ENCODE peak calls at places on chromosomes 11 and 22, in nine cellular contexts. One of them, this sample, is unnamed.

GRCh38 chr11:108220721-108221346 is 1.6 kb downstream of the NPAT start:
- DNase-seq in SHP77: no peak
- DNase-seq in nephron progenitor cell: no peak
- DNase-seq in stimulated activated CD4-positive, alpha-beta T cell treated with anti-CD3 and anti-CD28 coated beads, TNF-alpha, amount 100 ng/mL, for 4 hours: no peak
- DNase-seq in T follicular helper cell: no peak
- DNase-seq in EH: peak
- DNase-seq in activated CD4-positive, CD25-positive, alpha-beta regulatory T cell: no peak
- DNase-seq in activated effector memory CD4-positive, alpha-beta T cell treated with anti-CD3 and anti-CD28 coated beads, Interleukin-2, amount 50 U/mL, for 16 hours: no peak
- DNase-seq in NCI-H774: no peak
- DNase-seq in this sample: no peak

GRCh38 chr11:77656362-77656761 is 18.8 kb upstream of the CLNS1A start:
- DNase-seq in SHP77: no peak
- DNase-seq in nephron progenitor cell: no peak
- DNase-seq in stimulated activated CD4-positive, alpha-beta T cell treated with anti-CD3 and anti-CD28 coated beads, TNF-alpha, amount 100 ng/mL, for 4 hours: no peak
- DNase-seq in T follicular helper cell: no peak
- DNase-seq in EH: no peak
- DNase-seq in activated CD4-positive, CD25-positive, alpha-beta regulatory T cell: no peak
- DNase-seq in activated effector memory CD4-positive, alpha-beta T cell treated with anti-CD3 and anti-CD28 coated beads, Interleukin-2, amount 50 U/mL, for 16 hours: no peak
- DNase-seq in NCI-H774: no peak
- DNase-seq in this sample: no peak

GRCh38 chr11:133650082-133650481 is 117.8 kb upstream of the OPCML start:
- DNase-seq in SHP77: no peak
- DNase-seq in nephron progenitor cell: no peak
- DNase-seq in stimulated activated CD4-positive, alpha-beta T cell treated with anti-CD3 and anti-CD28 coated beads, TNF-alpha, amount 100 ng/mL, for 4 hours: no peak
- DNase-seq in T follicular helper cell: no peak
- DNase-seq in EH: no peak
- DNase-seq in activated CD4-positive, CD25-positive, alpha-beta regulatory T cell: no peak
- DNase-seq in activated effector memory CD4-positive, alpha-beta T cell treated with anti-CD3 and anti-CD28 coated beads, Interleukin-2, amount 50 U/mL, for 16 hours: no peak
- DNase-seq in NCI-H774: no peak
- DNase-seq in this sample: no peak

GRCh38 chr22:21447694-21448402 is 19.3 kb upstream of the TMEM191C start:
- DNase-seq in SHP77: no peak
- DNase-seq in nephron progenitor cell: no peak
- DNase-seq in stimulated activated CD4-positive, alpha-beta T cell treated with anti-CD3 and anti-CD28 coated beads, TNF-alpha, amount 100 ng/mL, for 4 hours: no peak
- DNase-seq in T follicular helper cell: no peak
- DNase-seq in EH: no peak
- DNase-seq in activated CD4-positive, CD25-positive, alpha-beta regulatory T cell: no peak
- DNase-seq in activated effector memory CD4-positive, alpha-beta T cell treated with anti-CD3 and anti-CD28 coated beads, Interleukin-2, amount 50 U/mL, for 16 hours: peak
- DNase-seq in NCI-H774: no peak
- DNase-seq in this sample: peak

GRCh38 chr11:9574556-9574805 is 1.0 kb downstream of the WEE1 start:
- DNase-seq in SHP77: no peak
- DNase-seq in nephron progenitor cell: peak
- DNase-seq in stimulated activated CD4-positive, alpha-beta T cell treated with anti-CD3 and anti-CD28 coated beads, TNF-alpha, amount 100 ng/mL, for 4 hours: peak
- DNase-seq in T follicular helper cell: no peak
- DNase-seq in EH: peak
- DNase-seq in activated CD4-positive, CD25-positive, alpha-beta regulatory T cell: no peak
- DNase-seq in activated effector memory CD4-positive, alpha-beta T cell treated with anti-CD3 and anti-CD28 coated beads, Interleukin-2, amount 50 U/mL, for 16 hours: peak
- DNase-seq in NCI-H774: no peak
- DNase-seq in this sample: peak

GRCh38 chr11:121763526-121763925 is 310.8 kb upstream of the SORL1-AS1 start:
- DNase-seq in SHP77: no peak
- DNase-seq in nephron progenitor cell: no peak
- DNase-seq in stimulated activated CD4-positive, alpha-beta T cell treated with anti-CD3 and anti-CD28 coated beads, TNF-alpha, amount 100 ng/mL, for 4 hours: no peak
- DNase-seq in T follicular helper cell: no peak
- DNase-seq in EH: no peak
- DNase-seq in activated CD4-positive, CD25-positive, alpha-beta regulatory T cell: no peak
- DNase-seq in activated effector memory CD4-positive, alpha-beta T cell treated with anti-CD3 and anti-CD28 coated beads, Interleukin-2, amount 50 U/mL, for 16 hours: no peak
- DNase-seq in NCI-H774: no peak
- DNase-seq in this sample: no peak

GRCh38 chr11:117502285-117502856 is 174.7 kb downstream of the CEP164 start:
- DNase-seq in SHP77: no peak
- DNase-seq in nephron progenitor cell: no peak
- DNase-seq in stimulated activated CD4-positive, alpha-beta T cell treated with anti-CD3 and anti-CD28 coated beads, TNF-alpha, amount 100 ng/mL, for 4 hours: no peak
- DNase-seq in T follicular helper cell: no peak
- DNase-seq in EH: no peak
- DNase-seq in activated CD4-positive, CD25-positive, alpha-beta regulatory T cell: no peak
- DNase-seq in activated effector memory CD4-positive, alpha-beta T cell treated with anti-CD3 and anti-CD28 coated beads, Interleukin-2, amount 50 U/mL, for 16 hours: no peak
- DNase-seq in NCI-H774: no peak
- DNase-seq in this sample: no peak

GRCh38 chr11:104332110-104332509 is 168.2 kb upstream of the PDGFD start:
- DNase-seq in SHP77: no peak
- DNase-seq in nephron progenitor cell: peak
- DNase-seq in stimulated activated CD4-positive, alpha-beta T cell treated with anti-CD3 and anti-CD28 coated beads, TNF-alpha, amount 100 ng/mL, for 4 hours: no peak
- DNase-seq in T follicular helper cell: no peak
- DNase-seq in EH: no peak
- DNase-seq in activated CD4-positive, CD25-positive, alpha-beta regulatory T cell: no peak
- DNase-seq in activated effector memory CD4-positive, alpha-beta T cell treated with anti-CD3 and anti-CD28 coated beads, Interleukin-2, amount 50 U/mL, for 16 hours: no peak
- DNase-seq in NCI-H774: no peak
- DNase-seq in this sample: no peak

GRCh38 chr11:133202816-133203215 is 329.5 kb downstream of the OPCML start:
- DNase-seq in SHP77: no peak
- DNase-seq in nephron progenitor cell: no peak
- DNase-seq in stimulated activated CD4-positive, alpha-beta T cell treated with anti-CD3 and anti-CD28 coated beads, TNF-alpha, amount 100 ng/mL, for 4 hours: no peak
- DNase-seq in T follicular helper cell: no peak
- DNase-seq in EH: no peak
- DNase-seq in activated CD4-positive, CD25-positive, alpha-beta regulatory T cell: no peak
- DNase-seq in activated effector memory CD4-positive, alpha-beta T cell treated with anti-CD3 and anti-CD28 coated beads, Interleukin-2, amount 50 U/mL, for 16 hours: no peak
- DNase-seq in NCI-H774: no peak
- DNase-seq in this sample: no peak

GRCh38 chr11:66639066-66639813 is 737 bp downstream of the RBM4 start:
- DNase-seq in SHP77: no peak
- DNase-seq in nephron progenitor cell: no peak
- DNase-seq in stimulated activated CD4-positive, alpha-beta T cell treated with anti-CD3 and anti-CD28 coated beads, TNF-alpha, amount 100 ng/mL, for 4 hours: peak
- DNase-seq in T follicular helper cell: no peak
- DNase-seq in EH: peak
- DNase-seq in activated CD4-positive, CD25-positive, alpha-beta regulatory T cell: no peak
- DNase-seq in activated effector memory CD4-positive, alpha-beta T cell treated with anti-CD3 and anti-CD28 coated beads, Interleukin-2, amount 50 U/mL, for 16 hours: peak
- DNase-seq in NCI-H774: peak
- DNase-seq in this sample: no peak

GRCh38 chr11:10728154-10728553 is 22.9 kb upstream of the CTR9 start:
- DNase-seq in SHP77: no peak
- DNase-seq in nephron progenitor cell: no peak
- DNase-seq in stimulated activated CD4-positive, alpha-beta T cell treated with anti-CD3 and anti-CD28 coated beads, TNF-alpha, amount 100 ng/mL, for 4 hours: no peak
- DNase-seq in T follicular helper cell: no peak
- DNase-seq in EH: no peak
- DNase-seq in activated CD4-positive, CD25-positive, alpha-beta regulatory T cell: no peak
- DNase-seq in activated effector memory CD4-positive, alpha-beta T cell treated with anti-CD3 and anti-CD28 coated beads, Interleukin-2, amount 50 U/mL, for 16 hours: no peak
- DNase-seq in NCI-H774: no peak
- DNase-seq in this sample: no peak

GRCh38 chr11:43830928-43831440 is 49.6 kb upstream of the ALKBH3 start:
- DNase-seq in SHP77: no peak
- DNase-seq in nephron progenitor cell: no peak
- DNase-seq in stimulated activated CD4-positive, alpha-beta T cell treated with anti-CD3 and anti-CD28 coated beads, TNF-alpha, amount 100 ng/mL, for 4 hours: peak
- DNase-seq in T follicular helper cell: no peak
- DNase-seq in EH: peak
- DNase-seq in activated CD4-positive, CD25-positive, alpha-beta regulatory T cell: no peak
- DNase-seq in activated effector memory CD4-positive, alpha-beta T cell treated with anti-CD3 and anti-CD28 coated beads, Interleukin-2, amount 50 U/mL, for 16 hours: peak
- DNase-seq in NCI-H774: no peak
- DNase-seq in this sample: no peak

GRCh38 chr22:43919106-43919965 is 4.3 kb upstream of the PNPLA3 start:
- DNase-seq in SHP77: no peak
- DNase-seq in nephron progenitor cell: no peak
- DNase-seq in stimulated activated CD4-positive, alpha-beta T cell treated with anti-CD3 and anti-CD28 coated beads, TNF-alpha, amount 100 ng/mL, for 4 hours: no peak
- DNase-seq in T follicular helper cell: no peak
- DNase-seq in EH: peak
- DNase-seq in activated CD4-positive, CD25-positive, alpha-beta regulatory T cell: no peak
- DNase-seq in activated effector memory CD4-positive, alpha-beta T cell treated with anti-CD3 and anti-CD28 coated beads, Interleukin-2, amount 50 U/mL, for 16 hours: no peak
- DNase-seq in NCI-H774: no peak
- DNase-seq in this sample: no peak

GRCh38 chr22:40024201-40025061 is 29.7 kb downstream of the FAM83F start:
- DNase-seq in SHP77: peak
- DNase-seq in nephron progenitor cell: peak
- DNase-seq in stimulated activated CD4-positive, alpha-beta T cell treated with anti-CD3 and anti-CD28 coated beads, TNF-alpha, amount 100 ng/mL, for 4 hours: peak
- DNase-seq in T follicular helper cell: peak
- DNase-seq in EH: peak
- DNase-seq in activated CD4-positive, CD25-positive, alpha-beta regulatory T cell: no peak
- DNase-seq in activated effector memory CD4-positive, alpha-beta T cell treated with anti-CD3 and anti-CD28 coated beads, Interleukin-2, amount 50 U/mL, for 16 hours: peak
- DNase-seq in NCI-H774: peak
- DNase-seq in this sample: peak

GRCh38 chr11:72823105-72823804 is 9.0 kb downstream of the ATG16L2 start:
- DNase-seq in SHP77: no peak
- DNase-seq in nephron progenitor cell: no peak
- DNase-seq in stimulated activated CD4-positive, alpha-beta T cell treated with anti-CD3 and anti-CD28 coated beads, TNF-alpha, amount 100 ng/mL, for 4 hours: no peak
- DNase-seq in T follicular helper cell: no peak
- DNase-seq in EH: no peak
- DNase-seq in activated CD4-positive, CD25-positive, alpha-beta regulatory T cell: no peak
- DNase-seq in activated effector memory CD4-positive, alpha-beta T cell treated with anti-CD3 and anti-CD28 coated beads, Interleukin-2, amount 50 U/mL, for 16 hours: no peak
- DNase-seq in NCI-H774: no peak
- DNase-seq in this sample: peak

GRCh38 chr11:28730889-28731288 is 622.7 kb downstream of the METTL15 start:
- DNase-seq in SHP77: no peak
- DNase-seq in nephron progenitor cell: no peak
- DNase-seq in stimulated activated CD4-positive, alpha-beta T cell treated with anti-CD3 and anti-CD28 coated beads, TNF-alpha, amount 100 ng/mL, for 4 hours: no peak
- DNase-seq in T follicular helper cell: no peak
- DNase-seq in EH: no peak
- DNase-seq in activated CD4-positive, CD25-positive, alpha-beta regulatory T cell: no peak
- DNase-seq in activated effector memory CD4-positive, alpha-beta T cell treated with anti-CD3 and anti-CD28 coated beads, Interleukin-2, amount 50 U/mL, for 16 hours: no peak
- DNase-seq in NCI-H774: no peak
- DNase-seq in this sample: no peak

GRCh38 chr11:19921976-19922688 is 209.5 kb downstream of the NAV2 start:
- DNase-seq in SHP77: no peak
- DNase-seq in nephron progenitor cell: no peak
- DNase-seq in stimulated activated CD4-positive, alpha-beta T cell treated with anti-CD3 and anti-CD28 coated beads, TNF-alpha, amount 100 ng/mL, for 4 hours: no peak
- DNase-seq in T follicular helper cell: no peak
- DNase-seq in EH: no peak
- DNase-seq in activated CD4-positive, CD25-positive, alpha-beta regulatory T cell: no peak
- DNase-seq in activated effector memory CD4-positive, alpha-beta T cell treated with anti-CD3 and anti-CD28 coated beads, Interleukin-2, amount 50 U/mL, for 16 hours: no peak
- DNase-seq in NCI-H774: no peak
- DNase-seq in this sample: no peak

GRCh38 chr11:2300290-2300935 is 1.3 kb downstream of the C11orf21 start:
- DNase-seq in SHP77: no peak
- DNase-seq in nephron progenitor cell: no peak
- DNase-seq in stimulated activated CD4-positive, alpha-beta T cell treated with anti-CD3 and anti-CD28 coated beads, TNF-alpha, amount 100 ng/mL, for 4 hours: no peak
- DNase-seq in T follicular helper cell: no peak
- DNase-seq in EH: no peak
- DNase-seq in activated CD4-positive, CD25-positive, alpha-beta regulatory T cell: no peak
- DNase-seq in activated effector memory CD4-positive, alpha-beta T cell treated with anti-CD3 and anti-CD28 coated beads, Interleukin-2, amount 50 U/mL, for 16 hours: no peak
- DNase-seq in NCI-H774: no peak
- DNase-seq in this sample: peak

GRCh38 chr11:83773950-83774880 is 488.0 kb upstream of the CCDC90B start:
- DNase-seq in SHP77: no peak
- DNase-seq in nephron progenitor cell: no peak
- DNase-seq in stimulated activated CD4-positive, alpha-beta T cell treated with anti-CD3 and anti-CD28 coated beads, TNF-alpha, amount 100 ng/mL, for 4 hours: no peak
- DNase-seq in T follicular helper cell: no peak
- DNase-seq in EH: peak
- DNase-seq in activated CD4-positive, CD25-positive, alpha-beta regulatory T cell: no peak
- DNase-seq in activated effector memory CD4-positive, alpha-beta T cell treated with anti-CD3 and anti-CD28 coated beads, Interleukin-2, amount 50 U/mL, for 16 hours: no peak
- DNase-seq in NCI-H774: no peak
- DNase-seq in this sample: no peak

GRCh38 chr11:46069595-46069994 is 51.7 kb downstream of the PHF21A start:
- DNase-seq in SHP77: no peak
- DNase-seq in nephron progenitor cell: no peak
- DNase-seq in stimulated activated CD4-positive, alpha-beta T cell treated with anti-CD3 and anti-CD28 coated beads, TNF-alpha, amount 100 ng/mL, for 4 hours: no peak
- DNase-seq in T follicular helper cell: no peak
- DNase-seq in EH: no peak
- DNase-seq in activated CD4-positive, CD25-positive, alpha-beta regulatory T cell: no peak
- DNase-seq in activated effector memory CD4-positive, alpha-beta T cell treated with anti-CD3 and anti-CD28 coated beads, Interleukin-2, amount 50 U/mL, for 16 hours: no peak
- DNase-seq in NCI-H774: no peak
- DNase-seq in this sample: no peak

GRCh38 chr11:67455054-67455453 is at the start of gene CABP4:
- DNase-seq in SHP77: no peak
- DNase-seq in nephron progenitor cell: no peak
- DNase-seq in stimulated activated CD4-positive, alpha-beta T cell treated with anti-CD3 and anti-CD28 coated beads, TNF-alpha, amount 100 ng/mL, for 4 hours: no peak
- DNase-seq in T follicular helper cell: no peak
- DNase-seq in EH: no peak
- DNase-seq in activated CD4-positive, CD25-positive, alpha-beta regulatory T cell: no peak
- DNase-seq in activated effector memory CD4-positive, alpha-beta T cell treated with anti-CD3 and anti-CD28 coated beads, Interleukin-2, amount 50 U/mL, for 16 hours: no peak
- DNase-seq in NCI-H774: no peak
- DNase-seq in this sample: no peak

GRCh38 chr11:9516113-9516512 is 55.3 kb downstream of the ZNF143 start:
- DNase-seq in SHP77: no peak
- DNase-seq in nephron progenitor cell: no peak
- DNase-seq in stimulated activated CD4-positive, alpha-beta T cell treated with anti-CD3 and anti-CD28 coated beads, TNF-alpha, amount 100 ng/mL, for 4 hours: no peak
- DNase-seq in T follicular helper cell: no peak
- DNase-seq in EH: no peak
- DNase-seq in activated CD4-positive, CD25-positive, alpha-beta regulatory T cell: no peak
- DNase-seq in activated effector memory CD4-positive, alpha-beta T cell treated with anti-CD3 and anti-CD28 coated beads, Interleukin-2, amount 50 U/mL, for 16 hours: no peak
- DNase-seq in NCI-H774: no peak
- DNase-seq in this sample: no peak

GRCh38 chr11:66335531-66336233 is 552 bp downstream of the RIN1 start:
- DNase-seq in SHP77: peak
- DNase-seq in nephron progenitor cell: peak
- DNase-seq in stimulated activated CD4-positive, alpha-beta T cell treated with anti-CD3 and anti-CD28 coated beads, TNF-alpha, amount 100 ng/mL, for 4 hours: no peak
- DNase-seq in T follicular helper cell: no peak
- DNase-seq in EH: peak
- DNase-seq in activated CD4-positive, CD25-positive, alpha-beta regulatory T cell: no peak
- DNase-seq in activated effector memory CD4-positive, alpha-beta T cell treated with anti-CD3 and anti-CD28 coated beads, Interleukin-2, amount 50 U/mL, for 16 hours: no peak
- DNase-seq in NCI-H774: no peak
- DNase-seq in this sample: peak

GRCh38 chr11:65821107-65821506 is 12.7 kb upstream of the SNX32 start:
- DNase-seq in SHP77: no peak
- DNase-seq in nephron progenitor cell: no peak
- DNase-seq in stimulated activated CD4-positive, alpha-beta T cell treated with anti-CD3 and anti-CD28 coated beads, TNF-alpha, amount 100 ng/mL, for 4 hours: no peak
- DNase-seq in T follicular helper cell: no peak
- DNase-seq in EH: no peak
- DNase-seq in activated CD4-positive, CD25-positive, alpha-beta regulatory T cell: no peak
- DNase-seq in activated effector memory CD4-positive, alpha-beta T cell treated with anti-CD3 and anti-CD28 coated beads, Interleukin-2, amount 50 U/mL, for 16 hours: no peak
- DNase-seq in NCI-H774: no peak
- DNase-seq in this sample: no peak

GRCh38 chr11:12192796-12193514 is 82.6 kb downstream of the MICAL2 start:
- DNase-seq in SHP77: no peak
- DNase-seq in nephron progenitor cell: no peak
- DNase-seq in stimulated activated CD4-positive, alpha-beta T cell treated with anti-CD3 and anti-CD28 coated beads, TNF-alpha, amount 100 ng/mL, for 4 hours: no peak
- DNase-seq in T follicular helper cell: no peak
- DNase-seq in EH: no peak
- DNase-seq in activated CD4-positive, CD25-positive, alpha-beta regulatory T cell: no peak
- DNase-seq in activated effector memory CD4-positive, alpha-beta T cell treated with anti-CD3 and anti-CD28 coated beads, Interleukin-2, amount 50 U/mL, for 16 hours: no peak
- DNase-seq in NCI-H774: peak
- DNase-seq in this sample: no peak

GRCh38 chr22:23137905-23138520 is 3.8 kb downstream of the RSPH14 start:
- DNase-seq in SHP77: no peak
- DNase-seq in nephron progenitor cell: no peak
- DNase-seq in stimulated activated CD4-positive, alpha-beta T cell treated with anti-CD3 and anti-CD28 coated beads, TNF-alpha, amount 100 ng/mL, for 4 hours: no peak
- DNase-seq in T follicular helper cell: no peak
- DNase-seq in EH: peak
- DNase-seq in activated CD4-positive, CD25-positive, alpha-beta regulatory T cell: no peak
- DNase-seq in activated effector memory CD4-positive, alpha-beta T cell treated with anti-CD3 and anti-CD28 coated beads, Interleukin-2, amount 50 U/mL, for 16 hours: peak
- DNase-seq in NCI-H774: no peak
- DNase-seq in this sample: no peak

GRCh38 chr22:46082633-46083032 is 67.7 kb upstream of the PPARA start:
- DNase-seq in SHP77: no peak
- DNase-seq in nephron progenitor cell: no peak
- DNase-seq in stimulated activated CD4-positive, alpha-beta T cell treated with anti-CD3 and anti-CD28 coated beads, TNF-alpha, amount 100 ng/mL, for 4 hours: no peak
- DNase-seq in T follicular helper cell: no peak
- DNase-seq in EH: peak
- DNase-seq in activated CD4-positive, CD25-positive, alpha-beta regulatory T cell: no peak
- DNase-seq in activated effector memory CD4-positive, alpha-beta T cell treated with anti-CD3 and anti-CD28 coated beads, Interleukin-2, amount 50 U/mL, for 16 hours: no peak
- DNase-seq in NCI-H774: no peak
- DNase-seq in this sample: no peak

GRCh38 chr11:45830596-45830995 is 16.7 kb upstream of the CRY2 start:
- DNase-seq in SHP77: no peak
- DNase-seq in nephron progenitor cell: no peak
- DNase-seq in stimulated activated CD4-positive, alpha-beta T cell treated with anti-CD3 and anti-CD28 coated beads, TNF-alpha, amount 100 ng/mL, for 4 hours: no peak
- DNase-seq in T follicular helper cell: no peak
- DNase-seq in EH: no peak
- DNase-seq in activated CD4-positive, CD25-positive, alpha-beta regulatory T cell: no peak
- DNase-seq in activated effector memory CD4-positive, alpha-beta T cell treated with anti-CD3 and anti-CD28 coated beads, Interleukin-2, amount 50 U/mL, for 16 hours: no peak
- DNase-seq in NCI-H774: no peak
- DNase-seq in this sample: no peak

GRCh38 chr11:42524534-42525227 is 787.1 kb upstream of the API5 start:
- DNase-seq in SHP77: peak
- DNase-seq in nephron progenitor cell: peak
- DNase-seq in stimulated activated CD4-positive, alpha-beta T cell treated with anti-CD3 and anti-CD28 coated beads, TNF-alpha, amount 100 ng/mL, for 4 hours: no peak
- DNase-seq in T follicular helper cell: no peak
- DNase-seq in EH: peak
- DNase-seq in activated CD4-positive, CD25-positive, alpha-beta regulatory T cell: no peak
- DNase-seq in activated effector memory CD4-positive, alpha-beta T cell treated with anti-CD3 and anti-CD28 coated beads, Interleukin-2, amount 50 U/mL, for 16 hours: no peak
- DNase-seq in NCI-H774: peak
- DNase-seq in this sample: no peak

GRCh38 chr11:13277719-13278619 is at the start of gene BMAL1:
- DNase-seq in SHP77: no peak
- DNase-seq in nephron progenitor cell: no peak
- DNase-seq in stimulated activated CD4-positive, alpha-beta T cell treated with anti-CD3 and anti-CD28 coated beads, TNF-alpha, amount 100 ng/mL, for 4 hours: peak
- DNase-seq in T follicular helper cell: peak
- DNase-seq in EH: peak
- DNase-seq in activated CD4-positive, CD25-positive, alpha-beta regulatory T cell: peak
- DNase-seq in activated effector memory CD4-positive, alpha-beta T cell treated with anti-CD3 and anti-CD28 coated beads, Interleukin-2, amount 50 U/mL, for 16 hours: peak
- DNase-seq in NCI-H774: no peak
- DNase-seq in this sample: peak